ENCODE peak calls at places on chromosome 21, in ten cellular contexts. One of them, this sample, is unnamed.

GRCh38 chr21:38887750-38888149 is 82.0 kb downstream of the ETS2 start:
- DNase-seq in right cardiac atrium: no peak
- DNase-seq in activated CD4-positive, CD25-positive, alpha-beta regulatory T cell: no peak
- DNase-seq in thyroid gland: no peak
- DNase-seq in small intestine: no peak
- DNase-seq in WTC11: no peak
- DNase-seq in left cardiac atrium: no peak
- DNase-seq in activated CD4-positive, alpha-beta T cell treated with anti-CD3 and anti-CD28 coated beads, Interleukin-2, amount 10 ng/mL, durations not matched to agents 7 days and 5 days: no peak
- DNase-seq in AG04450: no peak
- DNase-seq in stimulated activated naive CD4-positive, alpha-beta T cell: no peak
- DNase-seq in this sample: no peak

GRCh38 chr21:44858291-44858690 is 15.2 kb downstream of the PTTG1IP start:
- DNase-seq in right cardiac atrium: no peak
- DNase-seq in activated CD4-positive, CD25-positive, alpha-beta regulatory T cell: no peak
- DNase-seq in thyroid gland: no peak
- DNase-seq in small intestine: no peak
- DNase-seq in WTC11: no peak
- DNase-seq in left cardiac atrium: no peak
- DNase-seq in activated CD4-positive, alpha-beta T cell treated with anti-CD3 and anti-CD28 coated beads, Interleukin-2, amount 10 ng/mL, durations not matched to agents 7 days and 5 days: no peak
- DNase-seq in AG04450: no peak
- DNase-seq in stimulated activated naive CD4-positive, alpha-beta T cell: no peak
- DNase-seq in this sample: no peak

GRCh38 chr21:33046455-33046854 is 20.7 kb downstream of the OLIG2 start:
- DNase-seq in right cardiac atrium: no peak
- DNase-seq in activated CD4-positive, CD25-positive, alpha-beta regulatory T cell: no peak
- DNase-seq in thyroid gland: no peak
- DNase-seq in small intestine: no peak
- DNase-seq in WTC11: no peak
- DNase-seq in left cardiac atrium: no peak
- DNase-seq in activated CD4-positive, alpha-beta T cell treated with anti-CD3 and anti-CD28 coated beads, Interleukin-2, amount 10 ng/mL, durations not matched to agents 7 days and 5 days: no peak
- DNase-seq in AG04450: no peak
- DNase-seq in stimulated activated naive CD4-positive, alpha-beta T cell: no peak
- DNase-seq in this sample: no peak

GRCh38 chr21:36548866-36549265 is 68.9 kb upstream of the CLDN14 start:
- DNase-seq in right cardiac atrium: no peak
- DNase-seq in activated CD4-positive, CD25-positive, alpha-beta regulatory T cell: no peak
- DNase-seq in thyroid gland: no peak
- DNase-seq in small intestine: no peak
- DNase-seq in WTC11: no peak
- DNase-seq in left cardiac atrium: no peak
- DNase-seq in activated CD4-positive, alpha-beta T cell treated with anti-CD3 and anti-CD28 coated beads, Interleukin-2, amount 10 ng/mL, durations not matched to agents 7 days and 5 days: no peak
- DNase-seq in AG04450: no peak
- DNase-seq in stimulated activated naive CD4-positive, alpha-beta T cell: no peak
- DNase-seq in this sample: no peak

GRCh38 chr21:41610042-41610839 is 102.3 kb upstream of the TMPRSS2 start:
- DNase-seq in right cardiac atrium: peak; percentile 63
- DNase-seq in activated CD4-positive, CD25-positive, alpha-beta regulatory T cell: no peak
- DNase-seq in thyroid gland: peak; percentile 81
- DNase-seq in small intestine: peak; percentile 62
- DNase-seq in WTC11: peak; percentile 73
- DNase-seq in left cardiac atrium: peak; percentile 65
- DNase-seq in activated CD4-positive, alpha-beta T cell treated with anti-CD3 and anti-CD28 coated beads, Interleukin-2, amount 10 ng/mL, durations not matched to agents 7 days and 5 days: peak; percentile 23
- DNase-seq in AG04450: no peak
- DNase-seq in stimulated activated naive CD4-positive, alpha-beta T cell: no peak
- DNase-seq in this sample: peak; percentile 83

GRCh38 chr21:41418956-41419680 is 6.9 kb upstream of the MX1 start:
- DNase-seq in right cardiac atrium: no peak
- DNase-seq in activated CD4-positive, CD25-positive, alpha-beta regulatory T cell: no peak
- DNase-seq in thyroid gland: no peak
- DNase-seq in small intestine: no peak
- DNase-seq in WTC11: no peak
- DNase-seq in left cardiac atrium: no peak
- DNase-seq in activated CD4-positive, alpha-beta T cell treated with anti-CD3 and anti-CD28 coated beads, Interleukin-2, amount 10 ng/mL, durations not matched to agents 7 days and 5 days: no peak
- DNase-seq in AG04450: no peak
- DNase-seq in stimulated activated naive CD4-positive, alpha-beta T cell: no peak
- DNase-seq in this sample: no peak

GRCh38 chr21:42040411-42041180 is 30.4 kb upstream of the ZBTB21 start:
- DNase-seq in right cardiac atrium: no peak
- DNase-seq in activated CD4-positive, CD25-positive, alpha-beta regulatory T cell: no peak
- DNase-seq in thyroid gland: no peak
- DNase-seq in small intestine: no peak
- DNase-seq in WTC11: no peak
- DNase-seq in left cardiac atrium: no peak
- DNase-seq in activated CD4-positive, alpha-beta T cell treated with anti-CD3 and anti-CD28 coated beads, Interleukin-2, amount 10 ng/mL, durations not matched to agents 7 days and 5 days: no peak
- DNase-seq in AG04450: peak; percentile 100
- DNase-seq in stimulated activated naive CD4-positive, alpha-beta T cell: no peak
- DNase-seq in this sample: peak; percentile 99

GRCh38 chr21:46325073-46325912 is 1.3 kb downstream of the PCNT start:
- DNase-seq in right cardiac atrium: peak; percentile 63
- DNase-seq in activated CD4-positive, CD25-positive, alpha-beta regulatory T cell: peak; percentile 30
- DNase-seq in thyroid gland: peak; percentile 38
- DNase-seq in small intestine: peak; percentile 43
- DNase-seq in WTC11: peak; percentile 70
- DNase-seq in left cardiac atrium: peak; percentile 38
- DNase-seq in activated CD4-positive, alpha-beta T cell treated with anti-CD3 and anti-CD28 coated beads, Interleukin-2, amount 10 ng/mL, durations not matched to agents 7 days and 5 days: peak; percentile 39
- DNase-seq in AG04450: no peak
- DNase-seq in stimulated activated naive CD4-positive, alpha-beta T cell: peak; percentile 40
- DNase-seq in this sample: peak; percentile 66

GRCh38 chr21:41631564-41632461 is 123.9 kb upstream of the TMPRSS2 start:
- DNase-seq in right cardiac atrium: no peak
- DNase-seq in activated CD4-positive, CD25-positive, alpha-beta regulatory T cell: no peak
- DNase-seq in thyroid gland: peak; percentile 94
- DNase-seq in small intestine: peak; percentile 90
- DNase-seq in WTC11: no peak
- DNase-seq in left cardiac atrium: no peak
- DNase-seq in activated CD4-positive, alpha-beta T cell treated with anti-CD3 and anti-CD28 coated beads, Interleukin-2, amount 10 ng/mL, durations not matched to agents 7 days and 5 days: no peak
- DNase-seq in AG04450: no peak
- DNase-seq in stimulated activated naive CD4-positive, alpha-beta T cell: no peak
- DNase-seq in this sample: peak; percentile 96

GRCh38 chr21:46210378-46211136 is 18.0 kb downstream of the LSS start:
- DNase-seq in right cardiac atrium: no peak
- DNase-seq in activated CD4-positive, CD25-positive, alpha-beta regulatory T cell: no peak
- DNase-seq in thyroid gland: no peak
- DNase-seq in small intestine: no peak
- DNase-seq in WTC11: peak; percentile 19
- DNase-seq in left cardiac atrium: peak; percentile 7
- DNase-seq in activated CD4-positive, alpha-beta T cell treated with anti-CD3 and anti-CD28 coated beads, Interleukin-2, amount 10 ng/mL, durations not matched to agents 7 days and 5 days: no peak
- DNase-seq in AG04450: no peak
- DNase-seq in stimulated activated naive CD4-positive, alpha-beta T cell: no peak
- DNase-seq in this sample: no peak

GRCh38 chr21:28754127-28754611 is 238.5 kb downstream of the LTN1 start:
- DNase-seq in right cardiac atrium: peak; percentile 59
- DNase-seq in activated CD4-positive, CD25-positive, alpha-beta regulatory T cell: no peak
- DNase-seq in thyroid gland: no peak
- DNase-seq in small intestine: no peak
- DNase-seq in WTC11: no peak
- DNase-seq in left cardiac atrium: peak; percentile 58
- DNase-seq in activated CD4-positive, alpha-beta T cell treated with anti-CD3 and anti-CD28 coated beads, Interleukin-2, amount 10 ng/mL, durations not matched to agents 7 days and 5 days: no peak
- DNase-seq in AG04450: peak; percentile 93
- DNase-seq in stimulated activated naive CD4-positive, alpha-beta T cell: no peak
- DNase-seq in this sample: no peak

GRCh38 chr21:19475525-19475924 is 1071.9 kb upstream of the TMPRSS15 start:
- DNase-seq in right cardiac atrium: no peak
- DNase-seq in activated CD4-positive, CD25-positive, alpha-beta regulatory T cell: no peak
- DNase-seq in thyroid gland: no peak
- DNase-seq in small intestine: no peak
- DNase-seq in WTC11: no peak
- DNase-seq in left cardiac atrium: no peak
- DNase-seq in activated CD4-positive, alpha-beta T cell treated with anti-CD3 and anti-CD28 coated beads, Interleukin-2, amount 10 ng/mL, durations not matched to agents 7 days and 5 days: no peak
- DNase-seq in AG04450: no peak
- DNase-seq in stimulated activated naive CD4-positive, alpha-beta T cell: no peak
- DNase-seq in this sample: no peak

GRCh38 chr21:45088116-45088515 is 13.7 kb downstream of the ADARB1 start:
- DNase-seq in right cardiac atrium: no peak
- DNase-seq in activated CD4-positive, CD25-positive, alpha-beta regulatory T cell: no peak
- DNase-seq in thyroid gland: no peak
- DNase-seq in small intestine: no peak
- DNase-seq in WTC11: no peak
- DNase-seq in left cardiac atrium: no peak
- DNase-seq in activated CD4-positive, alpha-beta T cell treated with anti-CD3 and anti-CD28 coated beads, Interleukin-2, amount 10 ng/mL, durations not matched to agents 7 days and 5 days: no peak
- DNase-seq in AG04450: no peak
- DNase-seq in stimulated activated naive CD4-positive, alpha-beta T cell: no peak
- DNase-seq in this sample: no peak

GRCh38 chr21:30733026-30733425 is 14.0 kb downstream of the KRTAP21-2 start:
- DNase-seq in right cardiac atrium: no peak
- DNase-seq in activated CD4-positive, CD25-positive, alpha-beta regulatory T cell: no peak
- DNase-seq in thyroid gland: no peak
- DNase-seq in small intestine: no peak
- DNase-seq in WTC11: no peak
- DNase-seq in left cardiac atrium: no peak
- DNase-seq in activated CD4-positive, alpha-beta T cell treated with anti-CD3 and anti-CD28 coated beads, Interleukin-2, amount 10 ng/mL, durations not matched to agents 7 days and 5 days: no peak
- DNase-seq in AG04450: no peak
- DNase-seq in stimulated activated naive CD4-positive, alpha-beta T cell: no peak
- DNase-seq in this sample: peak; percentile 59